ENCODE peak calls at places on chromosomes 6 and 20, in four cellular contexts. One of them, this sample, is unnamed.

GRCh38 chr6:77034161-77034560 is 429.1 kb downstream of the HTR1B start:
- DNase-seq in K562: no peak
- DNase-seq in H1: peak
- DNase-seq in A549: no peak
- DNase-seq in this sample: no peak

GRCh38 chr6:132830236-132830799 is 15.9 kb downstream of the RPS12 start:
- DNase-seq in K562: no peak
- DNase-seq in H1: no peak
- DNase-seq in A549: peak
- DNase-seq in this sample: peak

GRCh38 chr6:40376113-40376650 is 211.0 kb downstream of the LRFN2 start:
- DNase-seq in K562: no peak
- DNase-seq in H1: no peak
- DNase-seq in A549: no peak
- DNase-seq in this sample: no peak

GRCh38 chr20:34938466-34939163 is 17.0 kb downstream of the GSS start:
- DNase-seq in K562: no peak
- DNase-seq in H1: no peak
- DNase-seq in A549: no peak
- DNase-seq in this sample: no peak

GRCh38 chr6:11495565-11496145 is 41.9 kb upstream of the TMEM170B start:
- DNase-seq in K562: no peak
- DNase-seq in H1: no peak
- DNase-seq in A549: no peak
- DNase-seq in this sample: no peak

GRCh38 chr6:38583523-38583922 is 56.2 kb downstream of the BTBD9 start:
- DNase-seq in K562: no peak
- DNase-seq in H1: no peak
- DNase-seq in A549: no peak
- DNase-seq in this sample: no peak

GRCh38 chr20:311603-312002 is 13.7 kb upstream of the SOX12 start:
- DNase-seq in K562: no peak
- DNase-seq in H1: no peak
- DNase-seq in A549: no peak
- DNase-seq in this sample: no peak

GRCh38 chr6:113879186-113880096 is 22.3 kb downstream of the MARCKS start:
- DNase-seq in K562: peak
- DNase-seq in H1: no peak
- DNase-seq in A549: peak
- DNase-seq in this sample: peak

GRCh38 chr6:27129095-27129815 is 118.2 kb upstream of the PRSS16 start:
- DNase-seq in K562: no peak
- DNase-seq in H1: no peak
- DNase-seq in A549: no peak
- DNase-seq in this sample: no peak

GRCh38 chr6:45663181-45664180 is 285.7 kb upstream of the SUPT3H start:
- DNase-seq in K562: no peak
- DNase-seq in H1: no peak
- DNase-seq in A549: no peak
- DNase-seq in this sample: no peak

GRCh38 chr6:28866342-28867077 is 57.3 kb downstream of the TRIM27 start:
- DNase-seq in K562: no peak
- DNase-seq in H1: no peak
- DNase-seq in A549: peak
- DNase-seq in this sample: peak

GRCh38 chr20:43530321-43531090 is 23.0 kb downstream of the L3MBTL1 start:
- DNase-seq in K562: no peak
- DNase-seq in H1: no peak
- DNase-seq in A549: no peak
- DNase-seq in this sample: peak

GRCh38 chr20:32925481-32926196 is 66.9 kb downstream of the EFCAB8 start:
- DNase-seq in K562: no peak
- DNase-seq in H1: no peak
- DNase-seq in A549: no peak
- DNase-seq in this sample: no peak

GRCh38 chr6:5764401-5764955 is 242.2 kb downstream of the NRN1 start:
- DNase-seq in K562: no peak
- DNase-seq in H1: no peak
- DNase-seq in A549: no peak
- DNase-seq in this sample: no peak

GRCh38 chr6:134908906-134909516 is 40.9 kb downstream of the ALDH8A1 start:
- DNase-seq in K562: peak
- DNase-seq in H1: no peak
- DNase-seq in A549: peak
- DNase-seq in this sample: peak

GRCh38 chr6:156021746-156022396 is 566.2 kb upstream of the NOX3 start:
- DNase-seq in K562: no peak
- DNase-seq in H1: no peak
- DNase-seq in A549: no peak
- DNase-seq in this sample: no peak

GRCh38 chr20:5078399-5078958 is 41.3 kb downstream of the PCNA start:
- DNase-seq in K562: peak
- DNase-seq in H1: no peak
- DNase-seq in A549: peak
- DNase-seq in this sample: peak

GRCh38 chr6:21588812-21589811 is 4.4 kb upstream of the SOX4 start:
- DNase-seq in K562: peak
- DNase-seq in H1: no peak
- DNase-seq in A549: peak
- DNase-seq in this sample: peak

GRCh38 chr20:63976980-63977391 is 2.5 kb downstream of the SAMD10 start:
- DNase-seq in K562: no peak
- DNase-seq in H1: no peak
- DNase-seq in A549: no peak
- DNase-seq in this sample: no peak

GRCh38 chr6:30483677-30484279 is 5.5 kb upstream of the HLA-E start:
- DNase-seq in K562: peak
- DNase-seq in H1: no peak
- DNase-seq in A549: peak
- DNase-seq in this sample: peak

GRCh38 chr20:34549291-34549928 is 9.1 kb upstream of the MAP1LC3A start:
- DNase-seq in K562: peak
- DNase-seq in H1: no peak
- DNase-seq in A549: peak
- DNase-seq in this sample: peak

GRCh38 chr20:50737352-50737751 is 6.0 kb downstream of the PARD6B start:
- DNase-seq in K562: peak
- DNase-seq in H1: no peak
- DNase-seq in A549: peak
- DNase-seq in this sample: no peak

GRCh38 chr6:43271103-43271815 is 26.8 kb upstream of the SLC22A7 start:
- DNase-seq in K562: no peak
- DNase-seq in H1: no peak
- DNase-seq in A549: no peak
- DNase-seq in this sample: no peak

GRCh38 chr20:35003211-35004031 is 47.8 kb downstream of the MYH7B start:
- DNase-seq in K562: no peak
- DNase-seq in H1: no peak
- DNase-seq in A549: no peak
- DNase-seq in this sample: no peak

GRCh38 chr6:20511858-20512257 is 22.4 kb upstream of the CDKAL1 start:
- DNase-seq in K562: no peak
- DNase-seq in H1: no peak
- DNase-seq in A549: no peak
- DNase-seq in this sample: no peak

GRCh38 chr6:105278035-105278434 is 98.2 kb upstream of the POPDC3 start:
- DNase-seq in K562: no peak
- DNase-seq in H1: no peak
- DNase-seq in A549: no peak
- DNase-seq in this sample: no peak

GRCh38 chr6:55974688-55975087 is 99.3 kb upstream of the BMP5 start:
- DNase-seq in K562: no peak
- DNase-seq in H1: no peak
- DNase-seq in A549: no peak
- DNase-seq in this sample: no peak

GRCh38 chr20:33746325-33746998 is 14.7 kb downstream of the ZNF341 start:
- DNase-seq in K562: no peak
- DNase-seq in H1: no peak
- DNase-seq in A549: no peak
- DNase-seq in this sample: no peak

GRCh38 chr6:4732691-4733315 is 43.4 kb upstream of the CDYL start:
- DNase-seq in K562: peak
- DNase-seq in H1: peak
- DNase-seq in A549: peak
- DNase-seq in this sample: peak

GRCh38 chr6:128069180-128069579 is 168.3 kb upstream of the THEMIS start:
- DNase-seq in K562: no peak
- DNase-seq in H1: no peak
- DNase-seq in A549: no peak
- DNase-seq in this sample: no peak

GRCh38 chr20:64228086-64228485 is 27.5 kb upstream of the PCMTD2 start:
- DNase-seq in K562: no peak
- DNase-seq in H1: no peak
- DNase-seq in A549: no peak
- DNase-seq in this sample: no peak

GRCh38 chr6:291148-291696 is 1.1 kb upstream of the DUSP22 start:
- DNase-seq in K562: no peak
- DNase-seq in H1: no peak
- DNase-seq in A549: peak
- DNase-seq in this sample: no peak

GRCh38 chr20:54219751-54220426 is 12.0 kb downstream of the PFDN4 start:
- DNase-seq in K562: no peak
- DNase-seq in H1: no peak
- DNase-seq in A549: peak
- DNase-seq in this sample: peak

GRCh38 chr20:54459279-54459678 is 16.1 kb upstream of the DOK5 start:
- DNase-seq in K562: no peak
- DNase-seq in H1: no peak
- DNase-seq in A549: no peak
- DNase-seq in this sample: no peak

GRCh38 chr6:87905101-87905517 is 142.5 kb upstream of the SPACA1 start:
- DNase-seq in K562: no peak
- DNase-seq in H1: no peak
- DNase-seq in A549: no peak
- DNase-seq in this sample: no peak

GRCh38 chr6:137867685-137868509 is 838 bp downstream of the TNFAIP3 start:
- DNase-seq in K562: peak
- DNase-seq in H1: no peak
- DNase-seq in A549: no peak
- DNase-seq in this sample: no peak

GRCh38 chr6:12014027-12014872 is 2.1 kb downstream of the HIVEP1 start:
- DNase-seq in K562: no peak
- DNase-seq in H1: no peak
- DNase-seq in A549: peak
- DNase-seq in this sample: no peak

GRCh38 chr6:21479140-21479539 is 114.4 kb upstream of the SOX4 start:
- DNase-seq in K562: no peak
- DNase-seq in H1: no peak
- DNase-seq in A549: no peak
- DNase-seq in this sample: no peak

GRCh38 chr6:133787122-133787521 is 101.8 kb upstream of the TCF21 start:
- DNase-seq in K562: no peak
- DNase-seq in H1: no peak
- DNase-seq in A549: no peak
- DNase-seq in this sample: no peak

GRCh38 chr6:158642805-158643489 is 1.6 kb downstream of the DYNLT1 start:
- DNase-seq in K562: no peak
- DNase-seq in H1: no peak
- DNase-seq in A549: no peak
- DNase-seq in this sample: no peak

GRCh38 chr20:15045246-15045645 is 707.8 kb upstream of the FLRT3 start:
- DNase-seq in K562: no peak
- DNase-seq in H1: no peak
- DNase-seq in A549: no peak
- DNase-seq in this sample: no peak
- TF ChIP-seq RNF2 in K562: no peak
- TF ChIP-seq RNF2 in H1: no peak
- TF ChIP-seq RNF2 in A549: no peak
- TF ChIP-seq RNF2 in this sample: no peak

GRCh38 chr20:39083781-39084180 is 121.6 kb downstream of the DHX35 start:
- DNase-seq in K562: no peak
- DNase-seq in H1: no peak
- DNase-seq in A549: no peak
- DNase-seq in this sample: no peak

GRCh38 chr20:39090881-39091280 is 128.7 kb downstream of the DHX35 start:
- DNase-seq in K562: no peak
- DNase-seq in H1: no peak
- DNase-seq in A549: no peak
- DNase-seq in this sample: no peak

GRCh38 chr20:39089797-39090196 is 127.7 kb downstream of the DHX35 start:
- DNase-seq in K562: no peak
- DNase-seq in H1: no peak
- DNase-seq in A549: no peak
- DNase-seq in this sample: no peak

GRCh38 chr20:39092733-39093410 is 130.7 kb downstream of the DHX35 start:
- DNase-seq in K562: no peak
- DNase-seq in H1: no peak
- DNase-seq in A549: no peak
- DNase-seq in this sample: no peak

GRCh38 chr20:39089029-39089428 is 126.9 kb downstream of the DHX35 start:
- DNase-seq in K562: no peak
- DNase-seq in H1: no peak
- DNase-seq in A549: no peak
- DNase-seq in this sample: no peak
- TF ChIP-seq RNF2 in K562: no peak
- TF ChIP-seq RNF2 in H1: no peak
- TF ChIP-seq RNF2 in A549: no peak
- TF ChIP-seq RNF2 in this sample: no peak

GRCh38 chr6:110232456-110232855 is 52.2 kb downstream of the CDC40 start:
- DNase-seq in K562: no peak
- DNase-seq in H1: no peak
- DNase-seq in A549: no peak
- DNase-seq in this sample: no peak
- TF ChIP-seq RNF2 in K562: no peak
- TF ChIP-seq RNF2 in H1: no peak
- TF ChIP-seq RNF2 in A549: no peak
- TF ChIP-seq RNF2 in this sample: no peak

GRCh38 chr6:36082318-36082717 is 48.0 kb upstream of the MAPK13 start:
- DNase-seq in K562: no peak
- DNase-seq in H1: no peak
- DNase-seq in A549: no peak
- DNase-seq in this sample: no peak

GRCh38 chr6:36078159-36078558 is 50.6 kb downstream of the MAPK14 start:
- DNase-seq in K562: no peak
- DNase-seq in H1: no peak
- DNase-seq in A549: no peak
- DNase-seq in this sample: no peak

GRCh38 chr6:36076178-36077088 is 48.8 kb downstream of the MAPK14 start:
- DNase-seq in K562: no peak
- DNase-seq in H1: no peak
- DNase-seq in A549: no peak
- DNase-seq in this sample: no peak

GRCh38 chr6:36083446-36083845 is 46.9 kb upstream of the MAPK13 start:
- DNase-seq in K562: no peak
- DNase-seq in H1: no peak
- DNase-seq in A549: no peak
- DNase-seq in this sample: no peak

DNA sequence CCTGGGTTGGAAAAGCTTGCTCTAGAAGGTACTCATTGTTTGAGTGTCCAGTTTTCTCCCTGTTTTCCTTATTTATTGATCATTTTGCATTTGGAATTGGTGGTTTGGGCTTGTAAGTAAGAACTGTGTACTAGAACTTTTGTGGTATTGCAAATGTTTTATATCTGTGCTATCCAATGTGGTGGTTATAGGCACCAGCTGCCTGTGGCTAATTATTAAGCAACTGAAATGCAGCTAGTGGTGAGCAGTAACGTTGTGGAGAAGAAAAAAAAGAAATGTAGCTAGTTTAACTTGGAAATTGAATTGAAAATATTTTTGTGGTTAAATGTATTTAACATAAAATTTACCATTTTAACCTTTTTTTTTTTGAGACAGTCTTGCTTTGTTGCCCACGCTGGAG is 50.7 kb upstream of the MAPK13 start:
- DNase-seq in K562: no peak
- DNase-seq in H1: no peak
- DNase-seq in A549: no peak
- DNase-seq in this sample: no peak
- TF ChIP-seq RNF2 in K562: no peak
- TF ChIP-seq RNF2 in H1: no peak
- TF ChIP-seq RNF2 in A549: no peak
- TF ChIP-seq RNF2 in this sample: no peak